ENCODE peak calls at places on chromosomes 13 and 19, in four cellular contexts. N is SK-N-SH, V is GM12878, S is HepG2. I is an unnamed sample.

GRCh38 chr13:25190256-25190655 is 18.2 kb upstream of the AMER2 start:
- DNase-seq in N (no peak), V (no peak), S (no peak), I (no peak)

GRCh38 chr13:98672947-98673545 is 79.4 kb downstream of the SLC15A1 start:
- DNase-seq in N (peak; percentile 77), V (peak; percentile 13), S (peak; percentile 81), I (peak; percentile 70)

GRCh38 chr13:110268061-110268460 is 38.9 kb downstream of the COL4A1 start:
- DNase-seq in N (no peak), V (no peak), S (no peak), I (no peak)

GRCh38 chr13:110541526-110541920 is 20.0 kb downstream of the RAB20 start:
- DNase-seq in N (peak; percentile 25), V (no peak), S (no peak), I (no peak)

GRCh38 chr19:31537136-31537535 is 187.9 kb upstream of the TSHZ3 start:
- DNase-seq in N (no peak), V (no peak), S (no peak), I (no peak)

GRCh38 chr13:93079294-93079693 is 147.3 kb upstream of the GPC6 start:
- DNase-seq in N (peak; percentile 14), V (no peak), S (no peak), I (no peak)

GRCh38 chr13:92967923-92968322 is 258.7 kb upstream of the GPC6 start:
- DNase-seq in N (no peak), V (no peak), S (peak; percentile 18), I (peak; percentile 1)

GRCh38 chr13:47459512-47459911 is 541.6 kb downstream of the SUCLA2 start:
- DNase-seq in N (peak; percentile 3), V (no peak), S (no peak), I (no peak)

GRCh38 chr13:90690458-90691063 is 656.9 kb upstream of the MIR17HG start:
- DNase-seq in N (no peak), V (no peak), S (no peak), I (no peak)

GRCh38 chr19:53982611-53983010 is 8.8 kb upstream of the CACNG6 start:
- DNase-seq in N (peak; percentile 80), V (no peak), S (no peak), I (peak; percentile 79)

GRCh38 chr13:38045278-38046048 is 175.9 kb upstream of the TRPC4 start:
- DNase-seq in N (peak; percentile 10), V (no peak), S (peak; percentile 2), I (peak; percentile 7)

GRCh38 chr19:52691737-52692136 is 43.1 kb downstream of the ZNF611 start:
- DNase-seq in N (no peak), V (peak; percentile 62), S (no peak), I (no peak)

DNA sequence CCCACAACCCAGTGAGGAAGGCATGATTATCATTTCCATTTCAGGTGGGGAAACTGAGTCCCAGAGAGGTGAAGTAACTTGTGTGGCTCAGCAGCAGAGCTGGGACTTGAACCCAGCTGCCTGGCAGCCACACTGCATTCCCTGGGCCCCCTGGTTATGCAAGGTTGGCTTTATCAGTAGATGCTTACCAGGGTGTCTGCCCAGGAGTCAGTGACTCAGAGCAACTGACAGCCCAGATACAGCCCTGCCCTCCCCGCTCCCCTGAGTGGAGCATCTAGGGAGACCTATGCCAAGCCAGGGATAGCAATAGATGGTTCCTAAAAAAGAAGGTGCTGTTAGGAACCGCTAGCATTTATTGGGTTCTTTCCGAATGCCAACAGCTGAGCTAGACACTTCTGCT is 5.9 kb downstream of the IGLON5 start:
- DNase-seq in N (no peak), V (no peak), S (no peak), I (no peak)
- TF ChIP-seq PBX3 in N (no peak), V (no peak), S (no peak), I (no peak)

GRCh38 chr13:48493076-48493765 is 39.7 kb downstream of the RCBTB2 start:
- DNase-seq in N (no peak), V (no peak), S (no peak), I (no peak)
- TF ChIP-seq PBX3 in N (no peak), V (no peak), S (no peak), I (no peak)

GRCh38 chr13:71661921-71662320 is 205.1 kb downstream of the DACH1 start:
- DNase-seq in N (no peak), V (no peak), S (no peak), I (no peak)
- TF ChIP-seq PBX3 in N (no peak), V (no peak), S (no peak), I (no peak)

GRCh38 chr13:40403509-40404241 is 262.8 kb downstream of the FOXO1 start:
- DNase-seq in N (no peak), V (no peak), S (no peak), I (no peak)
- TF ChIP-seq PBX3 in N (no peak), V (no peak), S (no peak), I (no peak)

GRCh38 chr13:21040120-21040834 is 21.1 kb downstream of the LATS2 start:
- DNase-seq in N (no peak), V (no peak), S (no peak), I (no peak)

GRCh38 chr13:21045101-21045500 is 16.3 kb downstream of the LATS2 start:
- DNase-seq in N (no peak), V (no peak), S (no peak), I (no peak)

GRCh38 chr13:21046203-21046602 is 15.2 kb downstream of the LATS2 start:
- DNase-seq in N (no peak), V (no peak), S (no peak), I (no peak)

GRCh38 chr13:21047087-21047486 is 14.3 kb downstream of the LATS2 start:
- DNase-seq in N (no peak), V (no peak), S (no peak), I (no peak)

DNA sequence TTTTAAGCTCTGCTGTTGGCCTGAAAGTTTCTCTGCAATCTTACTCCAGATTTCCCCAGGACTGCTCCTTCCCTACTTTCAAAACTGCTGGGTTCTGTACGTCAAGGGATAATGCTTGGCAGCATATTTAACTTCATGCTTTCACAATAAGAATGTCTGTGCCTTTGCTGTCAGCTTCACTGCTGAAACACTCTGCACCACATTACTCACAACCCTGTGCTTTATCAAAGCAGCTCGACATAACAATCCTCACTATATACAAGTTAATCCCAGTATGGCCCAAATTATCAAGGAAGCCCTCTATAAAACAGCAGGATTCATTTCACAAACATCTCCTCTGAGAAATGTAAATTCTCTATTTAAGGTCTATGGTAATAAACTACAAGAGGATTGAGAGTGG is 17.5 kb downstream of the LATS2 start:
- DNase-seq in N (no peak), V (no peak), S (no peak), I (no peak)
- TF ChIP-seq PBX3 in N (peak; percentile 74), V (no peak), S (no peak), I (no peak)

DNA sequence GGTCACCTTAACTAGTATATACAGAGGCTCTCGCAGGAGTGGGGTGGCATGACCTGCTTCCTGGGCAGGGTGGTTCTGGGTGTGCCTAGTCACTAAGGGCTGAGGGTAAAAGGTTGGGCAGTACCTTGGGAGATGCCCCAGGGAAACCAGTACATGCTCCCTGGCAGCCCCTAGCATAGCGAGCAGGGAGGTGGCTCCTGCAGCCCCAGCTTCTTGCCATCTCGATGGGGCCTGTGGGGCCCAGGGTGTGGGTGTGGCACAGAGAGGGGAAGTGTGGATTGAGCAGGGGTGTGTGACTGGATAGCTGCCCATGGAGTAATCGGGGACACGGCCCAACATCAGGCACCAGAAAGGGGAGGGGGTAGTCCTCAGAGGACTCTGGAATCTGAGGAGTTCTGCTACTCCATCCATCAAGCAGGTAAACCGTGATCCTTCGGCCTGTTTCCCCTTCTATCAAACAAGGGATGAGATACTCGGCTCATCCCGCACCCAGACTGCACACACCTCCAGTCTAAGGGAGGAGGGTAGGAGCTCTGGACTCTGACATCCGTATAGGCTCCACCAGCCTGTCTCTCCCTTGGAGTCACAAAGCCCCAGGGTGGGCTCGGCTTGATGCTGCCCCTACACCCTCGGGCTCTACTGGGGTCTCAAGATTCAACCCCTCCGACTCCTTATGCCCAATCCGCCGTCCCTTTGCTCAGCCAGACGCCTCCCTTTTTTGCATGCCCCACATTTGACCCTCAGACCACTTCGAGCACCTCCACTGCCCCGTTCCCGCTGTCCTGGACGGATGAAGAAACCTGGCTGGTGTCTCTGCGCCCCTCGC is 1.1 kb downstream of the ZBTB45 start:
- DNase-seq in N (peak; percentile 39), V (no peak), S (no peak), I (no peak)
- TF ChIP-seq PBX3 in N (no peak), V (no peak), S (no peak), I (no peak)

GRCh38 chr13:112444001-112444311 is 67.8 kb downstream of the SPACA7 start:
- DNase-seq in N (peak; percentile 88), V (no peak), S (peak; percentile 44), I (peak; percentile 50)
- TF ChIP-seq PBX3 in N (no peak), V (no peak), S (no peak), I (no peak)

GRCh38 chr13:49838989-49839388 is 46.5 kb upstream of the KPNA3 start:
- DNase-seq in N (no peak), V (no peak), S (peak; percentile 74), I (peak; percentile 22)
- TF ChIP-seq PBX3 in N (no peak), V (no peak), S (no peak), I (no peak)

GRCh38 chr13:45615501-45616101 is at the start of gene ERICH6B:
- DNase-seq in N (no peak), V (no peak), S (no peak), I (no peak)
- TF ChIP-seq PBX3 in N (no peak), V (no peak), S (no peak), I (no peak)

DNA sequence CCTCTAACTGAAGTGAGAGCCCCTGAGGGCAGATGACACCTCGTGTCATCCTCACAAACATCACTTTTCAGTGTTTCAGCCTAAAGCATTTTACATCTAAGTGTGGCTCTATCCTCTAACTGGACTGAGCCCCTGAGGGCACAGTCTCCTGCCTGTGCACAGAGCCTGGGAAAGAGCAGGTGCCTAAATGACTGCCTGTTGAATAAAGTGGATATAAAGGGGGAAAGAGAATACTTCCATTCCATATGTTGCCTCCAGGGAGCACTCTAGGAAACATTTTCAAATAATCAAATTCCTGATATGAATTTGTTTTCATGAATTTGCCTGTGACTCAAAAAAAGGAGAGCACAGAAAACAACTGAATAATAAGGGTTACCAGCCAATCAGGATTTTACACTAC is 32.2 kb downstream of the CNMD start:
- DNase-seq in N (peak; percentile 32), V (no peak), S (no peak), I (no peak)
- TF ChIP-seq PBX3 in N (no peak), V (no peak), S (no peak), I (no peak)